ENCODE peak calls at places on chromosome 21, in nine cellular contexts. I, R, U, W, J, E, V, G and Q are unnamed samples.
A peak's percentile ranks its signal among the peaks of the same experiment; 100 is the strongest.

GRCh38 chr21:42607525-42608102 is 45.8 kb upstream of the PDE9A start:
- DNase-seq in R (no peak), U (no peak), W (no peak), J (no peak), E (no peak), V (no peak), I (no peak), G (no peak), Q (no peak)

GRCh38 chr21:38814126-38815059 is 8.7 kb downstream of the ETS2 start:
- DNase-seq in R (no peak), G (no peak), I (no peak), J (no peak), W (no peak), U (no peak), E (no peak), V (no peak), Q (no peak)

GRCh38 chr21:26813426-26813998 is 31.7 kb downstream of the ADAMTS1 start:
- DNase-seq in E (no peak), G (no peak), W (no peak), V (no peak), J (no peak), R (no peak), U (no peak), I (no peak), Q (no peak)

GRCh38 chr21:15397258-15397657 is 332.5 kb upstream of the NRIP1 start:
- DNase-seq in E (no peak), V (no peak), U (no peak), J (no peak), R (no peak), G (no peak), W (no peak), I (no peak), Q (no peak)

GRCh38 chr21:33478182-33478581 is 1.6 kb downstream of the TMEM50B start:
- DNase-seq in J (no peak), R (no peak), E (no peak), G (no peak), W (no peak), V (no peak), I (no peak), U (no peak), Q (no peak)

GRCh38 chr21:41768371-41769042 is 1.7 kb upstream of the RIPK4 start:
- DNase-seq in R (no peak), W (no peak), I (peak; percentile 70), U (peak; percentile 13), V (peak; percentile 19), E (peak; percentile 43), J (peak; percentile 78), G (no peak), Q (no peak)

GRCh38 chr21:17660862-17661261 is 48.2 kb upstream of the BTG3 start:
- DNase-seq in V (no peak), I (no peak), R (no peak), G (no peak), W (no peak), J (no peak), E (no peak), U (no peak), Q (no peak)

GRCh38 chr21:26116456-26117011 is 54.0 kb downstream of the APP start:
- DNase-seq in R (no peak), I (peak; percentile 46), G (no peak), V (no peak), W (no peak), E (peak; percentile 57), U (no peak), J (no peak), Q (no peak)

GRCh38 chr21:45032977-45033705 is 41.2 kb upstream of the ADARB1 start:
- DNase-seq in W (no peak), J (no peak), E (peak; percentile 27), R (peak; percentile 71), I (no peak), G (no peak), U (no peak), V (no peak), Q (no peak)

GRCh38 chr21:43727571-43728466 is 8.9 kb downstream of the PDXK start:
- DNase-seq in U (no peak), R (no peak), G (no peak), I (peak; percentile 43), E (peak; percentile 40), W (no peak), J (peak; percentile 70), V (peak; percentile 35), Q (no peak)

GRCh38 chr21:45496151-45496967 is 45.9 kb downstream of the SLC19A1 start:
- DNase-seq in E (no peak), U (no peak), G (no peak), J (no peak), R (no peak), V (no peak), W (no peak), I (no peak), Q (no peak)

GRCh38 chr21:32641715-32642698 is 29.8 kb upstream of the CFAP298 start:
- DNase-seq in U (no peak), V (no peak), W (no peak), I (no peak), G (no peak), J (no peak), R (no peak), E (no peak), Q (no peak)